ENCODE peak calls at places on chromosome 4, in five cellular contexts. One of them, this sample, is unnamed.

GRCh38 chr4:22416403-22416802 is 99.5 kb downstream of the ADGRA3 start:
- DNase-seq in activated CD4-positive, alpha-beta T cell treated with anti-CD3 and anti-CD28 coated beads for 1 hour: no peak
- DNase-seq in stimulated activated CD8-positive, alpha-beta memory T cell treated with anti-CD3 and anti-CD28 coated beads, Interleukin-2, amount 100 ng/mL, for 1 hour: no peak
- DNase-seq in GM12891: no peak
- DNase-seq in GM12865: no peak
- DNase-seq in this sample: peak; percentile 3

GRCh38 chr4:54683616-54684346 is 26.0 kb downstream of the KIT start:
- DNase-seq in GM12891: no peak
- DNase-seq in activated CD4-positive, alpha-beta T cell treated with anti-CD3 and anti-CD28 coated beads for 1 hour: peak; percentile 29
- DNase-seq in stimulated activated CD8-positive, alpha-beta memory T cell treated with anti-CD3 and anti-CD28 coated beads, Interleukin-2, amount 100 ng/mL, for 1 hour: no peak
- DNase-seq in GM12865: peak; percentile 53
- DNase-seq in this sample: peak; percentile 53

GRCh38 chr4:173573286-173573685 is 43.3 kb upstream of the HAND2 start:
- DNase-seq in stimulated activated CD8-positive, alpha-beta memory T cell treated with anti-CD3 and anti-CD28 coated beads, Interleukin-2, amount 100 ng/mL, for 1 hour: no peak
- DNase-seq in activated CD4-positive, alpha-beta T cell treated with anti-CD3 and anti-CD28 coated beads for 1 hour: no peak
- DNase-seq in GM12891: no peak
- DNase-seq in GM12865: no peak
- DNase-seq in this sample: no peak

GRCh38 chr4:77921701-77922100 is 59.1 kb downstream of the MRPL1 start:
- DNase-seq in GM12865: no peak
- DNase-seq in GM12891: no peak
- DNase-seq in activated CD4-positive, alpha-beta T cell treated with anti-CD3 and anti-CD28 coated beads for 1 hour: no peak
- DNase-seq in stimulated activated CD8-positive, alpha-beta memory T cell treated with anti-CD3 and anti-CD28 coated beads, Interleukin-2, amount 100 ng/mL, for 1 hour: no peak
- DNase-seq in this sample: peak; percentile 68

GRCh38 chr4:105191621-105192210 is 45.0 kb downstream of the TET2 start:
- DNase-seq in activated CD4-positive, alpha-beta T cell treated with anti-CD3 and anti-CD28 coated beads for 1 hour: no peak
- DNase-seq in GM12891: no peak
- DNase-seq in GM12865: peak; percentile 62
- DNase-seq in stimulated activated CD8-positive, alpha-beta memory T cell treated with anti-CD3 and anti-CD28 coated beads, Interleukin-2, amount 100 ng/mL, for 1 hour: no peak
- DNase-seq in this sample: peak; percentile 11

GRCh38 chr4:13160906-13161305 is 323.2 kb downstream of the RAB28 start:
- DNase-seq in GM12891: no peak
- DNase-seq in stimulated activated CD8-positive, alpha-beta memory T cell treated with anti-CD3 and anti-CD28 coated beads, Interleukin-2, amount 100 ng/mL, for 1 hour: no peak
- DNase-seq in GM12865: no peak
- DNase-seq in activated CD4-positive, alpha-beta T cell treated with anti-CD3 and anti-CD28 coated beads for 1 hour: no peak
- DNase-seq in this sample: peak; percentile 46

GRCh38 chr4:7166286-7166685 is 26.1 kb upstream of the SORCS2 start:
- DNase-seq in activated CD4-positive, alpha-beta T cell treated with anti-CD3 and anti-CD28 coated beads for 1 hour: no peak
- DNase-seq in GM12891: no peak
- DNase-seq in GM12865: no peak
- DNase-seq in stimulated activated CD8-positive, alpha-beta memory T cell treated with anti-CD3 and anti-CD28 coated beads, Interleukin-2, amount 100 ng/mL, for 1 hour: no peak
- DNase-seq in this sample: no peak

GRCh38 chr4:14415146-14415545 is 587.1 kb upstream of the CPEB2 start:
- DNase-seq in activated CD4-positive, alpha-beta T cell treated with anti-CD3 and anti-CD28 coated beads for 1 hour: no peak
- DNase-seq in stimulated activated CD8-positive, alpha-beta memory T cell treated with anti-CD3 and anti-CD28 coated beads, Interleukin-2, amount 100 ng/mL, for 1 hour: no peak
- DNase-seq in GM12891: no peak
- DNase-seq in GM12865: no peak
- DNase-seq in this sample: no peak

GRCh38 chr4:88939697-88940096 is 117.3 kb downstream of the FAM13A start:
- DNase-seq in GM12891: no peak
- DNase-seq in stimulated activated CD8-positive, alpha-beta memory T cell treated with anti-CD3 and anti-CD28 coated beads, Interleukin-2, amount 100 ng/mL, for 1 hour: no peak
- DNase-seq in activated CD4-positive, alpha-beta T cell treated with anti-CD3 and anti-CD28 coated beads for 1 hour: no peak
- DNase-seq in GM12865: no peak
- DNase-seq in this sample: no peak

GRCh38 chr4:77619408-77619807 is 13.8 kb downstream of the CXCL13 start:
- DNase-seq in activated CD4-positive, alpha-beta T cell treated with anti-CD3 and anti-CD28 coated beads for 1 hour: no peak
- DNase-seq in stimulated activated CD8-positive, alpha-beta memory T cell treated with anti-CD3 and anti-CD28 coated beads, Interleukin-2, amount 100 ng/mL, for 1 hour: no peak
- DNase-seq in GM12865: no peak
- DNase-seq in GM12891: no peak
- DNase-seq in this sample: no peak

GRCh38 chr4:165470009-165470408 is 91.2 kb downstream of the CPE start:
- DNase-seq in GM12865: no peak
- DNase-seq in GM12891: no peak
- DNase-seq in activated CD4-positive, alpha-beta T cell treated with anti-CD3 and anti-CD28 coated beads for 1 hour: no peak
- DNase-seq in stimulated activated CD8-positive, alpha-beta memory T cell treated with anti-CD3 and anti-CD28 coated beads, Interleukin-2, amount 100 ng/mL, for 1 hour: no peak
- DNase-seq in this sample: no peak

GRCh38 chr4:75344915-75345314 is 169.3 kb downstream of the RCHY1 start:
- DNase-seq in activated CD4-positive, alpha-beta T cell treated with anti-CD3 and anti-CD28 coated beads for 1 hour: no peak
- DNase-seq in GM12865: no peak
- DNase-seq in GM12891: no peak
- DNase-seq in stimulated activated CD8-positive, alpha-beta memory T cell treated with anti-CD3 and anti-CD28 coated beads, Interleukin-2, amount 100 ng/mL, for 1 hour: no peak
- DNase-seq in this sample: peak; percentile 27

GRCh38 chr4:100189820-100190642 is at the start of gene DDIT4L:
- DNase-seq in activated CD4-positive, alpha-beta T cell treated with anti-CD3 and anti-CD28 coated beads for 1 hour: no peak
- DNase-seq in GM12865: no peak
- DNase-seq in stimulated activated CD8-positive, alpha-beta memory T cell treated with anti-CD3 and anti-CD28 coated beads, Interleukin-2, amount 100 ng/mL, for 1 hour: no peak
- DNase-seq in GM12891: no peak
- DNase-seq in this sample: peak; percentile 87

GRCh38 chr4:92520563-92520962 is 216.8 kb downstream of the GRID2 start:
- DNase-seq in activated CD4-positive, alpha-beta T cell treated with anti-CD3 and anti-CD28 coated beads for 1 hour: no peak
- DNase-seq in GM12891: no peak
- DNase-seq in stimulated activated CD8-positive, alpha-beta memory T cell treated with anti-CD3 and anti-CD28 coated beads, Interleukin-2, amount 100 ng/mL, for 1 hour: no peak
- DNase-seq in GM12865: no peak
- DNase-seq in this sample: no peak

GRCh38 chr4:98951710-98952109 is 22.8 kb upstream of the EIF4E start:
- DNase-seq in stimulated activated CD8-positive, alpha-beta memory T cell treated with anti-CD3 and anti-CD28 coated beads, Interleukin-2, amount 100 ng/mL, for 1 hour: no peak
- DNase-seq in GM12891: no peak
- DNase-seq in activated CD4-positive, alpha-beta T cell treated with anti-CD3 and anti-CD28 coated beads for 1 hour: no peak
- DNase-seq in GM12865: no peak
- DNase-seq in this sample: no peak

GRCh38 chr4:28449080-28449479 is 1588.4 kb downstream of the STIM2 start:
- DNase-seq in activated CD4-positive, alpha-beta T cell treated with anti-CD3 and anti-CD28 coated beads for 1 hour: no peak
- DNase-seq in GM12865: no peak
- DNase-seq in stimulated activated CD8-positive, alpha-beta memory T cell treated with anti-CD3 and anti-CD28 coated beads, Interleukin-2, amount 100 ng/mL, for 1 hour: no peak
- DNase-seq in GM12891: no peak
- DNase-seq in this sample: no peak

GRCh38 chr4:125101706-125102105 is 213.0 kb upstream of the FAT4 start:
- DNase-seq in GM12891: no peak
- DNase-seq in activated CD4-positive, alpha-beta T cell treated with anti-CD3 and anti-CD28 coated beads for 1 hour: no peak
- DNase-seq in GM12865: no peak
- DNase-seq in stimulated activated CD8-positive, alpha-beta memory T cell treated with anti-CD3 and anti-CD28 coated beads, Interleukin-2, amount 100 ng/mL, for 1 hour: no peak
- DNase-seq in this sample: peak; percentile 9

GRCh38 chr4:184617611-184618196 is 31.5 kb downstream of the CASP3 start:
- DNase-seq in stimulated activated CD8-positive, alpha-beta memory T cell treated with anti-CD3 and anti-CD28 coated beads, Interleukin-2, amount 100 ng/mL, for 1 hour: no peak
- DNase-seq in GM12865: no peak
- DNase-seq in activated CD4-positive, alpha-beta T cell treated with anti-CD3 and anti-CD28 coated beads for 1 hour: no peak
- DNase-seq in GM12891: no peak
- DNase-seq in this sample: no peak

GRCh38 chr4:101355767-101356702 is 8.7 kb upstream of the PPP3CA start:
- DNase-seq in stimulated activated CD8-positive, alpha-beta memory T cell treated with anti-CD3 and anti-CD28 coated beads, Interleukin-2, amount 100 ng/mL, for 1 hour: no peak
- DNase-seq in GM12891: no peak
- DNase-seq in GM12865: no peak
- DNase-seq in activated CD4-positive, alpha-beta T cell treated with anti-CD3 and anti-CD28 coated beads for 1 hour: no peak
- DNase-seq in this sample: peak; percentile 69

GRCh38 chr4:72715299-72715698 is 146.3 kb upstream of the ADAMTS3 start:
- DNase-seq in activated CD4-positive, alpha-beta T cell treated with anti-CD3 and anti-CD28 coated beads for 1 hour: no peak
- DNase-seq in GM12865: no peak
- DNase-seq in stimulated activated CD8-positive, alpha-beta memory T cell treated with anti-CD3 and anti-CD28 coated beads, Interleukin-2, amount 100 ng/mL, for 1 hour: no peak
- DNase-seq in GM12891: no peak
- DNase-seq in this sample: no peak

GRCh38 chr4:113888006-113888405 is 91.4 kb downstream of the ARSJ start:
- DNase-seq in GM12891: no peak
- DNase-seq in stimulated activated CD8-positive, alpha-beta memory T cell treated with anti-CD3 and anti-CD28 coated beads, Interleukin-2, amount 100 ng/mL, for 1 hour: no peak
- DNase-seq in activated CD4-positive, alpha-beta T cell treated with anti-CD3 and anti-CD28 coated beads for 1 hour: no peak
- DNase-seq in GM12865: no peak
- DNase-seq in this sample: no peak

GRCh38 chr4:107183155-107183774 is 147.2 kb upstream of the DKK2 start:
- DNase-seq in GM12891: no peak
- DNase-seq in GM12865: peak; percentile 62
- DNase-seq in stimulated activated CD8-positive, alpha-beta memory T cell treated with anti-CD3 and anti-CD28 coated beads, Interleukin-2, amount 100 ng/mL, for 1 hour: no peak
- DNase-seq in activated CD4-positive, alpha-beta T cell treated with anti-CD3 and anti-CD28 coated beads for 1 hour: no peak
- DNase-seq in this sample: peak; percentile 57

GRCh38 chr4:56823933-56824600 is 2.6 kb upstream of the SPINK2 start:
- DNase-seq in stimulated activated CD8-positive, alpha-beta memory T cell treated with anti-CD3 and anti-CD28 coated beads, Interleukin-2, amount 100 ng/mL, for 1 hour: no peak
- DNase-seq in GM12865: no peak
- DNase-seq in GM12891: no peak
- DNase-seq in activated CD4-positive, alpha-beta T cell treated with anti-CD3 and anti-CD28 coated beads for 1 hour: no peak
- DNase-seq in this sample: no peak

GRCh38 chr4:4784379-4784778 is 75.1 kb upstream of the MSX1 start:
- DNase-seq in GM12891: no peak
- DNase-seq in activated CD4-positive, alpha-beta T cell treated with anti-CD3 and anti-CD28 coated beads for 1 hour: no peak
- DNase-seq in GM12865: no peak
- DNase-seq in stimulated activated CD8-positive, alpha-beta memory T cell treated with anti-CD3 and anti-CD28 coated beads, Interleukin-2, amount 100 ng/mL, for 1 hour: no peak
- DNase-seq in this sample: no peak

GRCh38 chr4:76634239-76634638 is 199.2 kb downstream of the SHROOM3 start:
- DNase-seq in activated CD4-positive, alpha-beta T cell treated with anti-CD3 and anti-CD28 coated beads for 1 hour: no peak
- DNase-seq in GM12891: no peak
- DNase-seq in GM12865: no peak
- DNase-seq in stimulated activated CD8-positive, alpha-beta memory T cell treated with anti-CD3 and anti-CD28 coated beads, Interleukin-2, amount 100 ng/mL, for 1 hour: no peak
- DNase-seq in this sample: peak; percentile 84

GRCh38 chr4:968621-969394 is 4.6 kb downstream of the DGKQ start:
- DNase-seq in stimulated activated CD8-positive, alpha-beta memory T cell treated with anti-CD3 and anti-CD28 coated beads, Interleukin-2, amount 100 ng/mL, for 1 hour: no peak
- DNase-seq in GM12891: no peak
- DNase-seq in activated CD4-positive, alpha-beta T cell treated with anti-CD3 and anti-CD28 coated beads for 1 hour: no peak
- DNase-seq in GM12865: no peak
- DNase-seq in this sample: no peak

GRCh38 chr4:89765966-89766365 is 71.0 kb downstream of the SNCA start:
- DNase-seq in activated CD4-positive, alpha-beta T cell treated with anti-CD3 and anti-CD28 coated beads for 1 hour: no peak
- DNase-seq in GM12865: no peak
- DNase-seq in stimulated activated CD8-positive, alpha-beta memory T cell treated with anti-CD3 and anti-CD28 coated beads, Interleukin-2, amount 100 ng/mL, for 1 hour: no peak
- DNase-seq in GM12891: no peak
- DNase-seq in this sample: peak; percentile 51

GRCh38 chr4:134935320-134935719 is 733.7 kb upstream of the PABPC4L start:
- DNase-seq in activated CD4-positive, alpha-beta T cell treated with anti-CD3 and anti-CD28 coated beads for 1 hour: no peak
- DNase-seq in stimulated activated CD8-positive, alpha-beta memory T cell treated with anti-CD3 and anti-CD28 coated beads, Interleukin-2, amount 100 ng/mL, for 1 hour: no peak
- DNase-seq in GM12865: peak; percentile 3
- DNase-seq in GM12891: no peak
- DNase-seq in this sample: no peak

GRCh38 chr4:168574581-168575295 is 77.9 kb downstream of the PALLD start:
- DNase-seq in stimulated activated CD8-positive, alpha-beta memory T cell treated with anti-CD3 and anti-CD28 coated beads, Interleukin-2, amount 100 ng/mL, for 1 hour: no peak
- DNase-seq in activated CD4-positive, alpha-beta T cell treated with anti-CD3 and anti-CD28 coated beads for 1 hour: no peak
- DNase-seq in GM12891: no peak
- DNase-seq in GM12865: no peak
- DNase-seq in this sample: no peak

GRCh38 chr4:142347241-142347640 is 498.9 kb downstream of the INPP4B start:
- DNase-seq in stimulated activated CD8-positive, alpha-beta memory T cell treated with anti-CD3 and anti-CD28 coated beads, Interleukin-2, amount 100 ng/mL, for 1 hour: no peak
- DNase-seq in GM12891: no peak
- DNase-seq in activated CD4-positive, alpha-beta T cell treated with anti-CD3 and anti-CD28 coated beads for 1 hour: no peak
- DNase-seq in GM12865: no peak
- DNase-seq in this sample: no peak

GRCh38 chr4:6999172-7000086 is 43.7 kb upstream of the TADA2B start:
- DNase-seq in activated CD4-positive, alpha-beta T cell treated with anti-CD3 and anti-CD28 coated beads for 1 hour: no peak
- DNase-seq in GM12891: no peak
- DNase-seq in GM12865: no peak
- DNase-seq in stimulated activated CD8-positive, alpha-beta memory T cell treated with anti-CD3 and anti-CD28 coated beads, Interleukin-2, amount 100 ng/mL, for 1 hour: no peak
- DNase-seq in this sample: no peak

GRCh38 chr4:40976343-40976742 is 226.6 kb downstream of the NSUN7 start:
- DNase-seq in GM12865: peak; percentile 71
- DNase-seq in stimulated activated CD8-positive, alpha-beta memory T cell treated with anti-CD3 and anti-CD28 coated beads, Interleukin-2, amount 100 ng/mL, for 1 hour: no peak
- DNase-seq in activated CD4-positive, alpha-beta T cell treated with anti-CD3 and anti-CD28 coated beads for 1 hour: no peak
- DNase-seq in GM12891: no peak
- DNase-seq in this sample: peak; percentile 60

GRCh38 chr4:2843909-2844584 is 403 bp downstream of the ADD1 start:
- DNase-seq in activated CD4-positive, alpha-beta T cell treated with anti-CD3 and anti-CD28 coated beads for 1 hour: no peak
- DNase-seq in stimulated activated CD8-positive, alpha-beta memory T cell treated with anti-CD3 and anti-CD28 coated beads, Interleukin-2, amount 100 ng/mL, for 1 hour: no peak
- DNase-seq in GM12891: no peak
- DNase-seq in GM12865: peak; percentile 53
- DNase-seq in this sample: no peak

GRCh38 chr4:135120190-135120589 is 918.6 kb upstream of the PABPC4L start:
- DNase-seq in GM12865: no peak
- DNase-seq in activated CD4-positive, alpha-beta T cell treated with anti-CD3 and anti-CD28 coated beads for 1 hour: no peak
- DNase-seq in GM12891: no peak
- DNase-seq in stimulated activated CD8-positive, alpha-beta memory T cell treated with anti-CD3 and anti-CD28 coated beads, Interleukin-2, amount 100 ng/mL, for 1 hour: no peak
- DNase-seq in this sample: no peak

GRCh38 chr4:59258002-59258401 is 1942.1 kb upstream of the ADGRL3 start:
- DNase-seq in stimulated activated CD8-positive, alpha-beta memory T cell treated with anti-CD3 and anti-CD28 coated beads, Interleukin-2, amount 100 ng/mL, for 1 hour: no peak
- DNase-seq in activated CD4-positive, alpha-beta T cell treated with anti-CD3 and anti-CD28 coated beads for 1 hour: no peak
- DNase-seq in GM12865: no peak
- DNase-seq in GM12891: no peak
- DNase-seq in this sample: no peak

GRCh38 chr4:116055857-116056827 is 942.7 kb upstream of the NDST4 start:
- DNase-seq in GM12865: peak; percentile 8
- DNase-seq in GM12891: no peak
- DNase-seq in stimulated activated CD8-positive, alpha-beta memory T cell treated with anti-CD3 and anti-CD28 coated beads, Interleukin-2, amount 100 ng/mL, for 1 hour: no peak
- DNase-seq in activated CD4-positive, alpha-beta T cell treated with anti-CD3 and anti-CD28 coated beads for 1 hour: no peak
- DNase-seq in this sample: peak; percentile 5

GRCh38 chr4:48258845-48259397 is 10.7 kb downstream of the TEC start:
- DNase-seq in stimulated activated CD8-positive, alpha-beta memory T cell treated with anti-CD3 and anti-CD28 coated beads, Interleukin-2, amount 100 ng/mL, for 1 hour: no peak
- DNase-seq in activated CD4-positive, alpha-beta T cell treated with anti-CD3 and anti-CD28 coated beads for 1 hour: no peak
- DNase-seq in GM12891: no peak
- DNase-seq in GM12865: no peak
- DNase-seq in this sample: no peak

GRCh38 chr4:2105559-2105958 is 46.4 kb downstream of the NAT8L start:
- DNase-seq in stimulated activated CD8-positive, alpha-beta memory T cell treated with anti-CD3 and anti-CD28 coated beads, Interleukin-2, amount 100 ng/mL, for 1 hour: no peak
- DNase-seq in activated CD4-positive, alpha-beta T cell treated with anti-CD3 and anti-CD28 coated beads for 1 hour: no peak
- DNase-seq in GM12891: no peak
- DNase-seq in GM12865: no peak
- DNase-seq in this sample: no peak